ENCODE peak calls at places on chromosomes 6 and 20, in nine cellular contexts. L is D341Med, N is lung microvascular endothelial cell, U is ACHN, G is glutamatergic neuron, Y is NCI-H1436, M is NCI-H526 treated with DMSO at 0.1 percent for 48 hours, W is T-cell, E is OCI-M1. I is an unnamed sample.

GRCh38 chr20:63635431-63636141 is 8.7 kb upstream of the GMEB2 start:
- DNase-seq in G (no peak), L (no peak), E (no peak), Y (no peak), M (no peak), U (no peak), W (peak; percentile 71), N (no peak), I (no peak)

GRCh38 chr6:24825130-24825630 is 26.5 kb upstream of the ARMH2 start:
- DNase-seq in U (no peak), N (no peak), E (no peak), M (no peak), L (no peak), Y (no peak), W (no peak), G (no peak), I (no peak)

GRCh38 chr20:14488756-14489479 is 151.5 kb upstream of the FLRT3 start:
- DNase-seq in E (no peak), N (peak; percentile 60), G (no peak), U (no peak), M (no peak), W (no peak), L (no peak), Y (no peak), I (no peak)

GRCh38 chr6:128025478-128025877 is 124.6 kb upstream of the THEMIS start:
- DNase-seq in Y (no peak), E (no peak), L (no peak), M (no peak), G (no peak), N (no peak), W (no peak), U (no peak), I (no peak)

GRCh38 chr6:159968295-159969203 is at the start of gene IGF2R:
- DNase-seq in G (peak; percentile 88), N (peak; percentile 94), W (peak; percentile 90), M (peak; percentile 42), L (peak; percentile 99), Y (peak; percentile 90), U (peak; percentile 89), E (peak; percentile 96), I (peak; percentile 64)

GRCh38 chr20:19601133-19601810 is 156.8 kb upstream of the RIN2 start:
- DNase-seq in E (no peak), Y (no peak), W (no peak), M (no peak), N (no peak), G (no peak), L (no peak), U (no peak), I (no peak)

GRCh38 chr6:165671222-165671715 is 8.2 kb upstream of the PDE10A start:
- DNase-seq in G (no peak), Y (no peak), U (no peak), W (no peak), L (no peak), N (no peak), E (no peak), M (no peak), I (no peak)

GRCh38 chr6:131173680-131174079 is 38.4 kb downstream of the AKAP7 start:
- DNase-seq in U (no peak), N (no peak), L (no peak), E (no peak), G (no peak), M (no peak), Y (no peak), W (no peak), I (peak; percentile 76)

GRCh38 chr6:157909282-157909664 is 72.4 kb upstream of the SYNJ2 start:
- DNase-seq in W (no peak), E (no peak), G (no peak), U (no peak), Y (no peak), M (no peak), L (no peak), N (no peak), I (no peak)

GRCh38 chr20:32742322-32743236 is 688 bp downstream of the COMMD7 start:
- DNase-seq in U (no peak), W (peak; percentile 1), G (peak; percentile 38), M (peak; percentile 3), N (no peak), E (peak; percentile 21), Y (no peak), L (no peak), I (no peak)

GRCh38 chr20:49185071-49185757 is 2.9 kb downstream of the STAU1 start:
- DNase-seq in U (peak; percentile 51), Y (no peak), L (no peak), N (no peak), W (no peak), G (no peak), E (no peak), M (no peak), I (no peak)

GRCh38 chr6:144294016-144294415 is 8.9 kb downstream of the UTRN start:
- DNase-seq in Y (no peak), M (no peak), L (no peak), E (no peak), U (peak; percentile 82), N (no peak), G (no peak), W (no peak), I (peak; percentile 92)

GRCh38 chr6:12328701-12329100 is 38.5 kb downstream of the EDN1 start:
- DNase-seq in L (no peak), N (no peak), U (no peak), G (no peak), Y (no peak), M (no peak), E (no peak), W (no peak), I (no peak)

GRCh38 chr6:170027111-170028043 is 263.5 kb downstream of the DLL1 start:
- DNase-seq in N (no peak), W (no peak), E (no peak), U (no peak), G (peak; percentile 23), L (no peak), M (no peak), Y (no peak), I (no peak)

GRCh38 chr6:53258076-53258773 is 90.5 kb downstream of the ELOVL5 start:
- DNase-seq in W (no peak), E (no peak), N (no peak), G (no peak), U (no peak), M (no peak), L (no peak), Y (no peak), I (no peak)

GRCh38 chr6:2857580-2858337 is 16.1 kb upstream of the SERPINB1 start:
- DNase-seq in N (peak; percentile 92), W (no peak), E (peak; percentile 95), Y (peak; percentile 40), U (no peak), G (no peak), M (no peak), L (no peak), I (peak; percentile 77)

GRCh38 chr6:142013286-142013685 is 119.4 kb upstream of the GJE1 start:
- DNase-seq in G (no peak), E (no peak), M (no peak), L (no peak), W (no peak), U (peak; percentile 91), N (peak; percentile 10), Y (no peak), I (peak; percentile 93)

GRCh38 chr20:50876063-50876685 is 55.1 kb downstream of the ADNP start:
- DNase-seq in W (no peak), M (no peak), N (no peak), L (no peak), U (no peak), G (no peak), Y (no peak), E (no peak), I (no peak)

GRCh38 chr6:83215131-83216047 is 22.2 kb downstream of the RWDD2A start:
- DNase-seq in M (peak; percentile 48), Y (peak; percentile 85), L (peak; percentile 69), G (peak; percentile 67), E (peak; percentile 92), W (no peak), U (peak; percentile 66), N (peak; percentile 86), I (peak; percentile 80)

GRCh38 chr20:3843490-3843889 is 3.1 kb upstream of the MAVS start:
- DNase-seq in M (no peak), N (no peak), U (peak; percentile 50), G (no peak), L (no peak), Y (no peak), E (no peak), W (no peak), I (peak; percentile 32)

GRCh38 chr6:46098678-46099077 is 31.1 kb upstream of the ENPP4 start:
- DNase-seq in W (no peak), L (peak; percentile 17), Y (no peak), E (no peak), G (no peak), U (no peak), N (peak; percentile 29), M (peak; percentile 97), I (no peak)

GRCh38 chr6:131061041-131061770 is 1.8 kb downstream of the EPB41L2 start:
- DNase-seq in N (peak; percentile 24), G (no peak), M (no peak), Y (no peak), U (peak; percentile 84), E (peak; percentile 77), W (no peak), L (no peak), I (peak; percentile 69)

GRCh38 chr6:169723991-169724553 is at the start of gene PHF10:
- DNase-seq in G (peak; percentile 69), L (peak; percentile 84), N (peak; percentile 49), W (no peak), E (peak; percentile 40), M (peak; percentile 47), U (peak; percentile 34), Y (no peak), I (no peak)

GRCh38 chr6:163151212-163151611 is 263.3 kb upstream of the QKI start:
- DNase-seq in W (no peak), M (no peak), N (no peak), L (no peak), E (no peak), U (no peak), G (no peak), Y (no peak), I (no peak)

GRCh38 chr6:2765896-2766766 is 938 bp downstream of the WRNIP1 start:
- DNase-seq in Y (no peak), E (peak; percentile 68), U (peak; percentile 34), N (peak; percentile 51), M (no peak), L (peak; percentile 86), G (peak; percentile 61), W (no peak), I (peak; percentile 21)

GRCh38 chr6:74368746-74369145 is 672.7 kb downstream of the CD109 start:
- DNase-seq in G (no peak), M (no peak), E (no peak), L (no peak), W (no peak), N (no peak), Y (no peak), U (no peak), I (peak; percentile 45)

GRCh38 chr6:130587778-130588520 is 222.1 kb downstream of the TMEM200A start:
- DNase-seq in W (no peak), N (no peak), U (no peak), Y (no peak), L (no peak), E (no peak), G (no peak), M (no peak), I (peak; percentile 91)

GRCh38 chr6:32196682-32197616 is 4.5 kb upstream of the GPSM3 start:
- DNase-seq in E (no peak), W (no peak), U (no peak), G (no peak), Y (no peak), L (no peak), N (peak; percentile 68), M (no peak), I (peak; percentile 6)

GRCh38 chr6:45675634-45676033 is 297.9 kb upstream of the SUPT3H start:
- DNase-seq in W (no peak), G (no peak), U (no peak), M (no peak), N (no peak), L (no peak), Y (no peak), E (no peak), I (no peak)

GRCh38 chr6:43748765-43749164 is 21.2 kb upstream of the VEGFA start:
- DNase-seq in G (no peak), L (no peak), N (no peak), M (no peak), U (no peak), Y (no peak), E (no peak), W (no peak), I (no peak)

GRCh38 chr20:34708621-34709043 is 4.5 kb downstream of the TP53INP2 start:
- DNase-seq in G (peak; percentile 65), U (peak; percentile 53), E (peak; percentile 72), Y (peak; percentile 9), L (peak; percentile 63), N (peak; percentile 61), W (peak; percentile 21), M (peak; percentile 14), I (no peak)

I was measured in astrocyte.